ENCODE peak calls at places on chromosomes 4 and X, in seven cellular contexts. Z is right lobe of liver, A is endodermal cell, T is testis, J is neural progenitor cell, P is tibial nerve, H is left lung. S is an unnamed sample. For H3K27me3, the result is how much of the 10 kb centered on the place peaks cover.

GRCh38 chrX:31656013-31656412 is 584.2 kb upstream of the FTHL17 start:
- DNase-seq in Z (no peak), A (no peak), T (no peak), J (no peak), P (no peak), H (no peak), S (peak)

GRCh38 chr4:123481034-123481433 is 84.4 kb downstream of the SPRY1 start:
- DNase-seq in Z (no peak), A (no peak), T (no peak), J (no peak), P (no peak), H (no peak), S (no peak)

GRCh38 chr4:117996891-117997290 is 37.4 kb upstream of the NDST3 start:
- DNase-seq in Z (no peak), A (no peak), T (no peak), J (no peak), P (no peak), H (no peak), S (no peak)

GRCh38 chr4:99506781-99507180 is 4.0 kb upstream of the C4orf17 start:
- DNase-seq in Z (no peak), A (no peak), T (no peak), J (no peak), P (no peak), H (no peak), S (no peak)

GRCh38 chr4:79472693-79473552 is 64.9 kb upstream of the GK2 start:
- DNase-seq in Z (no peak), A (no peak), T (no peak), J (no peak), P (no peak), H (no peak), S (no peak)

GRCh38 chr4:82721819-82722423 is 76.7 kb downstream of the SCD5 start:
- DNase-seq in Z (no peak), A (no peak), T (peak), J (peak), P (no peak), H (no peak), S (no peak)

GRCh38 chr4:148431401-148431800 is 10.8 kb downstream of the NR3C2 start:
- DNase-seq in Z (no peak), A (no peak), T (no peak), J (no peak), P (no peak), H (no peak), S (no peak)

GRCh38 chr4:56857601-56858301 is 36.2 kb upstream of the SPINK2 start:
- DNase-seq in Z (no peak), A (no peak), T (no peak), J (no peak), P (no peak), H (no peak), S (no peak)

GRCh38 chr4:16820304-16820703 is 78.1 kb downstream of the LDB2 start:
- DNase-seq in Z (no peak), A (no peak), T (no peak), J (peak), P (no peak), H (no peak), S (no peak)

GRCh38 chr4:14841801-14842748 is 160.2 kb upstream of the CPEB2 start:
- DNase-seq in Z (no peak), A (no peak), T (no peak), J (no peak), P (no peak), H (peak), S (no peak)

GRCh38 chrX:107629533-107629909 is 1.2 kb downstream of the PRPS1 start:
- DNase-seq in Z (no peak), A (peak), T (peak), J (peak), P (peak), H (no peak), S (no peak)

GRCh38 chr4:128775477-128775876 is 34.0 kb upstream of the JADE1 start:
- DNase-seq in Z (no peak), A (no peak), T (no peak), J (no peak), P (no peak), H (no peak), S (no peak)

GRCh38 chr4:46804781-46805413 is 104.1 kb downstream of the COX7B2 start:
- DNase-seq in Z (no peak), A (no peak), T (no peak), J (no peak), P (no peak), H (no peak), S (no peak)

GRCh38 chr4:137452799-137453198 is 79.5 kb downstream of the PCDH18 start:
- DNase-seq in Z (no peak), A (no peak), T (no peak), J (no peak), P (no peak), H (no peak), S (no peak)

GRCh38 chr4:185039508-185040273 is 21.4 kb downstream of the HELT start:
- DNase-seq in Z (peak), A (peak), T (peak), J (peak), P (peak), H (no peak), S (peak)

GRCh38 chr4:56240554-56241190 is 146.6 kb downstream of the AASDH start:
- DNase-seq in Z (no peak), A (no peak), T (no peak), J (no peak), P (no peak), H (no peak), S (no peak)

GRCh38 chrX:26783512-26784225 is 567.7 kb downstream of the MAGEB5 start:
- DNase-seq in Z (no peak), A (peak), T (peak), J (peak), P (no peak), H (peak), S (no peak)

GRCh38 chr4:153546273-153546672 is 80.1 kb downstream of the TMEM131L start:
- DNase-seq in Z (no peak), A (no peak), T (no peak), J (no peak), P (no peak), H (no peak), S (no peak)
- H3K4me3 ChIP-seq in Z (no peak), A (no peak), T (no peak), J (no peak), P (no peak), H (no peak), S (no peak)

GRCh38 chrX:40158036-40158706 is 60.4 kb upstream of the BCOR start:
- DNase-seq in Z (no peak), A (peak), T (no peak), J (peak), P (no peak), H (peak), S (no peak)
- TF ChIP-seq CTCF in Z (peak), A (peak), T (peak), J (peak), P (peak), H (peak), S (no peak)

GRCh38 chr4:41750624-41751324 is 2.2 kb upstream of the PHOX2B start:
- DNase-seq in Z (no peak), A (peak), T (no peak), J (peak), P (no peak), H (peak), S (no peak)
- H3K27me3 ChIP-seq in Z (under half), A (half or more), T (under half), J (half or more), P (under half), H (half or more), S (half or more)

GRCh38 chrX:123965712-123966111 is 4.2 kb downstream of the STAG2 start:
- DNase-seq in Z (no peak), A (no peak), T (no peak), J (no peak), P (no peak), H (no peak), S (no peak)

GRCh38 chrX:123961268-123962005 is at the start of gene STAG2:
- DNase-seq in Z (peak), A (peak), T (peak), J (peak), P (peak), H (peak), S (peak)

GRCh38 chrX:123962794-123963373 is 1.4 kb downstream of the STAG2 start:
- DNase-seq in Z (peak), A (peak), T (peak), J (peak), P (peak), H (peak), S (peak)

GRCh38 chrX:123962006-123962485 is 540 bp downstream of the STAG2 start:
- DNase-seq in Z (no peak), A (no peak), T (no peak), J (no peak), P (no peak), H (no peak), S (no peak)

DNA sequence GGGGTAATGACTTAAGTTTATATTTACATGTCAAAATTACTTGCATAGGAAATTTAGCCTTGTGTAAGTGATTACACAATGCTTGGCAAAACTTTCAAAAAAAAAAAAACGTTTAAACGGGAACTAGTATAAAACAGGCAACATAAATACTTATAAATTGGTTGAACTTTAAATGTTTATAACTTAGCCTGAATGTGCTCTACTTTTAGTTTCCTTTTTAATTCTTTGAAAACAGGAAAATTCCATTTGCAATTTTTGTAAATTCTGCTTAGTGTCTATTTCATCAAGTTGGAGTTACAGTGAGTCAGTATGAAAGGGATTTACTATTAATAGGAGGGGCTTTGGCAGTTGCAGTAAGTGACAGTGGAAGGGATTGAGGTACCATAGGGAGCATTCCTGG is 2.6 kb downstream of the STAG2 start:
- DNase-seq in Z (no peak), A (no peak), T (no peak), J (no peak), P (no peak), H (no peak), S (no peak)
- H3K4me3 ChIP-seq in Z (peak), A (peak), T (no peak), J (peak), P (peak), H (no peak), S (no peak)

GRCh38 chr4:144754562-144755410 is 108.8 kb downstream of the HHIP start:
- DNase-seq in Z (no peak), A (peak), T (no peak), J (peak), P (no peak), H (no peak), S (no peak)
- TF ChIP-seq CTCF in Z (peak), A (peak), T (no peak), J (peak), P (peak), H (no peak), S (peak)

DNA sequence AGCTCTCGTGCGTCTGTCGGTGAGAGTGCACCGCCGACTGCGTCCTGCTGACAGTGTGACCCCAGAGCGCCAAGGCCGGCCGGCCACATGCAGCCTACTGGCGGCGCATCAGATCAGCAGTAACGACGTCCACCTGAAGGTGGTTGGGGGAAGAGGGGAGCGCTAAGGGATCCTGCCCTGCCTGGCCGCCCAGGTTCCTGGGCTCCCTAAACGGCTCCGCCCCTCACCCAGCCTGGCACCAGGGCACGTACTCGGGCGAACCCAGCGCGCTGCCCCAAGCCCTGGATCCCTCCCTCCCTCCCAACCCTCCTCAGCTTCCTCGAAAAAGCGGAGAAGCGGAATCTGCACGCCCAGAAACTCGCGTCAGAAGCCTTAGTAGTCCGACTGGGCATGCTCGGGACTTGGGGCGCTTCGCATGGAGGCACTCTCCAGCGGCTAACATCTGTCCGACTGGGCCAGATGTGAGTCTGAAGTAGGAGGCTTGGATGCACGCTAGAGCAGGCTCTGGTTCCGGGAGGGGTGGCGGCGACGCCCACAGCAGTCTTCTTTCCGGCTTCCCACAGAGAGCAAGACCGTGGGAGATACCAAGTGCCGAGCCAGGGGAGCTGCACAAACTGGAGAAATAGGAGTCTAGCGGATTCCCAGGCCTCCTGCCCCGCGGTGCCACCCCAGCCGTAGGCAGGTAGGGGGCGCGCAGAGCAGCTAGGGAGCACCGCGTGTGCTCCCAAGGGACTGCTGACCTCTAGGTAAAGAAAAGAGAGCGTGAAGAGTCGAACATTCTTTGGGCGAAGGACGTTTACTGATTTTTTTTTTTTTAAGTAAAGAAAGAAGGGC is 114.4 kb upstream of the TEX13C start:
- DNase-seq in Z (peak), A (peak), T (peak), J (peak), P (no peak), H (peak), S (no peak)
- H3K27me3 ChIP-seq in Z (under half), A (under half), T (under half), J (under half), P (under half), H (under half), S (under half)

GRCh38 chrX:41441934-41442823 is 5.0 kb upstream of the NYX start:
- DNase-seq in Z (peak), A (peak), T (peak), J (peak), P (peak), H (peak), S (peak)
- H3K4me3 ChIP-seq in Z (peak), A (peak), T (peak), J (peak), P (peak), H (no peak), S (peak)

GRCh38 chr4:3771167-3771809 is 5.1 kb downstream of the ADRA2C start:
- DNase-seq in Z (no peak), A (no peak), T (no peak), J (no peak), P (no peak), H (peak), S (no peak)
- TF ChIP-seq CTCF in Z (no peak), A (no peak), T (no peak), J (no peak), P (no peak), H (no peak), S (no peak)